ENCODE peak calls at places on chromosome X, in five cellular contexts. M, P, N, F and Y are unnamed samples.

GRCh38 chrX:130060122-130061069 is 49.9 kb downstream of the ELF4 start:
- DNase-seq in M (peak), F (peak), N (peak), P (peak), Y (peak)

GRCh38 chrX:108070891-108071290 is 20.5 kb downstream of the PSMD10 start:
- DNase-seq in M (peak), P (peak), F (no peak), N (no peak), Y (no peak)

GRCh38 chrX:85444613-85445012 is 65.1 kb upstream of the POF1B start:
- DNase-seq in F (no peak), M (no peak), P (no peak), N (no peak), Y (no peak)

GRCh38 chrX:115531818-115532403 is 29.1 kb upstream of the PLS3 start:
- DNase-seq in F (no peak), P (peak), N (no peak), M (peak), Y (no peak)

GRCh38 chrX:23786268-23786815 is 3.4 kb downstream of the SAT1 start:
- DNase-seq in N (no peak), M (peak), P (no peak), F (no peak), Y (no peak)

GRCh38 chrX:125782184-125782583 is 383.9 kb downstream of the DCAF12L2 start:
- DNase-seq in F (no peak), N (no peak), P (no peak), M (no peak), Y (no peak)

GRCh38 chrX:117429511-117429910 is 687.1 kb downstream of the KLHL13 start:
- DNase-seq in N (no peak), P (no peak), M (no peak), F (no peak), Y (no peak)

GRCh38 chrX:953879-954482 is 258.5 kb downstream of the CRLF2 start:
- DNase-seq in F (no peak), M (no peak), P (no peak), N (no peak), Y (no peak)

GRCh38 chrX:76228499-76228898 is 55.6 kb downstream of the PBDC1 start:
- DNase-seq in F (no peak), P (no peak), M (no peak), N (no peak), Y (no peak)

GRCh38 chrX:148536961-148537360 is 36.5 kb downstream of the AFF2 start:
- DNase-seq in F (no peak), M (no peak), N (no peak), P (no peak), Y (no peak)

GRCh38 chrX:38627683-38628082 is 66.3 kb downstream of the TSPAN7 start:
- DNase-seq in F (no peak), P (peak), N (no peak), M (peak), Y (peak)

GRCh38 chrX:64842492-64842891 is 133.8 kb downstream of the ZC4H2 start:
- DNase-seq in P (no peak), M (no peak), F (no peak), N (no peak), Y (no peak)

GRCh38 chrX:54042609-54043010 is 1.7 kb downstream of the PHF8 start:
- DNase-seq in F (no peak), P (peak), M (peak), N (peak), Y (peak)
- H3K27ac ChIP-seq in F (peak), P (peak), M (peak), N (peak), Y (peak)

DNA sequence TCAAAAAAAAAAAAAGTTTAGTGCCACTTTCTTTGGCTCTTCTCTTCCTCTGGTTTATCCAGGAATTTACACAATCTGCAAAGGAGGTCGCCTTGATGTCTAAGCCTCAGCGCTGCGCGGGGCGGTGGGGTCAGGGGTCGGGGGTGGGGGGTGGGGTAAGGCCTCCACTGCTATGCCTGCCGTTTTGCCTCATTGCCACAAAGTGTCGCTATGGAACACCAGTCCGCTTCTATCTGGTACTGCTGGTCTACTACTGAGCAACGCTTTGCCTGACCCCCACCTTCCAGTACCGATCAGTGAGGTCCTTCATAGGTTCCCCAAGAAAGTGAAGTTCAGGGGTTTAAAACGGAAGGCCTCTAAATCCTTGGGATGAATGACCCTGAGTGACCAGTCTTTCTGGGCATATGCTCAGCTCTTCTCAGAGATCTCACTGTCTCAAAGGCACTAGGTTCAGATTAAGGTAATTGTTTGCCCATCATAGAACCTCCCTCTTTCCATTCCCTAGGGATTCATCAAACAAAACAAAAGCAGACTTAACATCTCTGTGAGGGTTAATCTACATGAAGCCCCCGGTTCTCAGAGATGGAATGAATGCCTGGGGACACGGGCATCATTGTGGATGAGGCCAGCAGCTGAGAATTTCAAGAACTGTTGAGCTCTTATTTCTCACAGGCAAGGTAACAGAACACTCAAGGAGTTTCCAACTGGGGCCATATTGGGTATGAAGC is 16.9 kb upstream of the TSR2 start:
- DNase-seq in M (no peak), F (no peak), N (no peak), P (no peak), Y (no peak)
- H3K27ac ChIP-seq in M (no peak), F (no peak), N (no peak), P (no peak), Y (no peak)

DNA sequence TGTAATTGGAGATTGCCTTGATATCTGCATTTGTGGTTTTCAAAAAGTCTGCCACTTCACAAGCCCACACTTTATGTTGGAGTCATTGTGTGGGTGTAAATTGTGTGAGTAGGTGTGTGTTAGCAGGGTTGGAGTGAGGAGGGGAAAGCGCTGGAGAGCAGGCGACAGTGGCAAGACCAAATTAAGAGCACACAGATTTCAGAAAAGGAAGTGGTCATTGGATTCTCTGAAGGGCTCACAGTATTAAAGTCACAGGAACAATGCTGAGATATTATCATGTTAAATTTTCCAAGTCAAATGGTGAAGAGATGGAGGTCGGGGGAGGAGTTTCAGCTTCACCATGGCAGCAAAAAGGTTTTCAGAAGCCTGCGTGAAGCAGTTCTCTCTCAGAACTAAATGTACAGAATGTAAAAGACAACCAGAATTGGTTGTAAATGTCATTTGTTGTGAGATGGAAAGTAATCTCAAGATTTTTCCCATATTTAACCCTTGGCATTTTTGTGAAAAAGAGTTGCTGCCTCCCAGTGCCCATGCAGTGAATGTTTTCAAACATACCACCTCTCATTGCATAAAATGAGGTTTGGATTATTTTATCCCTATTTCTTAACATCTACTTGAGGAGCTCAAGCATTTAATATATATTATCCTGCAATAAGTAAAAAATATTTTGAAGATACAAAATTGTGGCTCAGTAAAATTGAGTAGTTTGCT is 265.9 kb downstream of the ZNF674 start:
- DNase-seq in F (no peak), P (no peak), M (peak), N (no peak), Y (no peak)
- H3K27ac ChIP-seq in F (no peak), P (no peak), M (peak), N (no peak), Y (no peak)

DNA sequence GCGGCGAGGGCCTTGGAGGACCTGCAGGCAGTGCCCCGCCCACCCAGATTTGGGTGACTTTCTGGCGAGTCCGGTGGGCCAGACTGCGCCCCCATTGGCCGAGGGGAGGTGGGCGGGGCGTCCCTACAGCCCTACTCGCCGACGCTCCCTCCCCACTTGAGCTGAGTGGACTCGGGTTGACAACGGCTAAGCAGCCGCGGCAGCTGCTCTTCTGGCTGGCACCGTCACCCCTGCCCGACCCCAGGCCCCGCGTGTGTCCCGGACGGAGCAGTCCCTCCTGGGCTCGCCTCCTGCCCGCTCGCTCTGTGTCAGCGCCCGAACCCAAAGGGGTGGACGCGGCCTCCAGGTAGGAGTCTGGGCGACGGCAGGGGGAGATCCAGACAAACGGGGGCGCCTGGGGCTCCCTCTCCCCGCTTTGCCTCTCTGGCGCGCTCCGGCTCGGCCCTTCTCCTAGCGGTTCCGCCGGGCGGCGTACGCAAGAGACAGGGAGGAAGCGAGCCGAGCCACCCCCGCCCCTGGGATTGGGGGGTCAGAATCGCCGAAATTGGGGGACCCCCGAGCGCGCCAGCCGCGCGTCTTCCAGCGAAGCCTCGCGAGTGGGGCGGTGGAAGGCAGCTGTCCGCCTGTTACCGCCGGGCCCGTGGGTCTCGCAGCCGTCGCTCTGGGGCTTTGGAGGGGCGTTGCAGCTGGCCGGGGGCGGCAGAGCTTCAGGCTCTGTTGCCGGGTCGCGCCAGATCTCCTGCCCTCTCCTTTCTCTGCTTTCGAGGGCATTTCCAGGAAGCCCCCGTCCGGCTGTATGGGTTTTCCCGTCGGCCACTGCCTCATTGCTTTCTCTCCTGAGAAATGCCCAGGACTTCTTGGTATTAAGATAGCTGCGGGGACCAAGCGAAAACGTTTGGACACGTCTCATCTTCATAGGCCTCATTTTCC is 46.3 kb downstream of the STARD8 start:
- DNase-seq in N (peak), M (peak), F (peak), P (peak), Y (peak)
- H3K27ac ChIP-seq in N (peak), M (no peak), F (peak), P (no peak), Y (peak)